ENCODE peak calls at places on chromosome 16, in four cellular contexts. One of them, this sample, is unnamed.

GRCh38 chr16:86313631-86314030 is 196.7 kb upstream of the FOXF1 start:
- DNase-seq in cardiac muscle cell: no peak
- DNase-seq in GM23338: no peak
- DNase-seq in H7: no peak
- DNase-seq in this sample: peak; percentile 78

GRCh38 chr16:88442811-88443576 is 10.1 kb upstream of the ZFPM1 start:
- DNase-seq in cardiac muscle cell: peak; percentile 75
- DNase-seq in GM23338: peak; percentile 84
- DNase-seq in H7: peak; percentile 99
- DNase-seq in this sample: peak; percentile 78

GRCh38 chr16:63789603-63790002 is 1332.3 kb downstream of the CDH11 start:
- DNase-seq in cardiac muscle cell: peak; percentile 23
- DNase-seq in GM23338: peak; percentile 36
- DNase-seq in H7: no peak
- DNase-seq in this sample: peak; percentile 42

GRCh38 chr16:4687946-4688673 is 5.3 kb upstream of the NUDT16L1 start:
- DNase-seq in cardiac muscle cell: no peak
- DNase-seq in GM23338: no peak
- DNase-seq in H7: no peak
- DNase-seq in this sample: no peak

GRCh38 chr16:8489580-8489979 is 100.7 kb downstream of the TMEM114 start:
- DNase-seq in cardiac muscle cell: no peak
- DNase-seq in GM23338: no peak
- DNase-seq in H7: no peak
- DNase-seq in this sample: no peak

GRCh38 chr16:30984669-30985400 is at the start of gene HSD3B7:
- DNase-seq in cardiac muscle cell: peak; percentile 85
- DNase-seq in GM23338: peak; percentile 95
- DNase-seq in H7: peak; percentile 99
- DNase-seq in this sample: peak; percentile 91

GRCh38 chr16:20598832-20599469 is 22.8 kb upstream of the ACSM2B start:
- DNase-seq in cardiac muscle cell: no peak
- DNase-seq in GM23338: peak; percentile 47
- DNase-seq in H7: no peak
- DNase-seq in this sample: peak; percentile 26

GRCh38 chr16:81462683-81463082 is 18.1 kb downstream of the CMIP start:
- DNase-seq in cardiac muscle cell: no peak
- DNase-seq in GM23338: no peak
- DNase-seq in H7: no peak
- DNase-seq in this sample: no peak

GRCh38 chr16:83441523-83441922 is 366.3 kb upstream of the HSBP1 start:
- DNase-seq in cardiac muscle cell: no peak
- DNase-seq in GM23338: no peak
- DNase-seq in H7: no peak
- DNase-seq in this sample: no peak

GRCh38 chr16:86668136-86668535 is 89.8 kb downstream of the FOXL1 start:
- DNase-seq in cardiac muscle cell: peak; percentile 66
- DNase-seq in GM23338: peak; percentile 62
- DNase-seq in H7: peak; percentile 57
- DNase-seq in this sample: peak; percentile 83

GRCh38 chr16:8990445-8990844 is 26.7 kb upstream of the USP7 start:
- DNase-seq in cardiac muscle cell: no peak
- DNase-seq in GM23338: peak; percentile 39
- DNase-seq in H7: peak; percentile 18
- DNase-seq in this sample: no peak

GRCh38 chr16:87966685-87967185 is 15.5 kb downstream of the BANP start:
- DNase-seq in cardiac muscle cell: no peak
- DNase-seq in GM23338: no peak
- DNase-seq in H7: peak; percentile 70
- DNase-seq in this sample: no peak

GRCh38 chr16:69937465-69937951 is 13.6 kb upstream of the CLEC18A start:
- DNase-seq in cardiac muscle cell: no peak
- DNase-seq in GM23338: peak; percentile 59
- DNase-seq in H7: peak; percentile 80
- DNase-seq in this sample: peak; percentile 41

GRCh38 chr16:88722784-88723506 is 16.6 kb downstream of the CTU2 start:
- DNase-seq in cardiac muscle cell: no peak
- DNase-seq in GM23338: peak; percentile 46
- DNase-seq in H7: peak; percentile 83
- DNase-seq in this sample: no peak

GRCh38 chr16:46650224-46650623 is 29.0 kb upstream of the SHCBP1 start:
- DNase-seq in cardiac muscle cell: peak; percentile 52
- DNase-seq in GM23338: no peak
- DNase-seq in H7: no peak
- DNase-seq in this sample: peak; percentile 25

GRCh38 chr16:81266680-81267095 is 28.2 kb downstream of the BCO1 start:
- DNase-seq in cardiac muscle cell: peak; percentile 5
- DNase-seq in GM23338: no peak
- DNase-seq in H7: no peak
- DNase-seq in this sample: no peak

GRCh38 chr16:48395375-48395774 is 10.2 kb upstream of the SIAH1 start:
- DNase-seq in cardiac muscle cell: no peak
- DNase-seq in GM23338: no peak
- DNase-seq in H7: no peak
- DNase-seq in this sample: no peak

GRCh38 chr16:28951410-28951943 is 740 bp downstream of the NFATC2IP start:
- DNase-seq in cardiac muscle cell: no peak
- DNase-seq in GM23338: peak; percentile 42
- DNase-seq in H7: no peak
- DNase-seq in this sample: peak; percentile 22

GRCh38 chr16:19008245-19008644 is 24.5 kb downstream of the TMC7 start:
- DNase-seq in cardiac muscle cell: peak; percentile 73
- DNase-seq in GM23338: no peak
- DNase-seq in H7: no peak
- DNase-seq in this sample: peak; percentile 7

GRCh38 chr16:49283376-49284049 is 1.9 kb upstream of the CBLN1 start:
- DNase-seq in cardiac muscle cell: no peak
- DNase-seq in GM23338: no peak
- DNase-seq in H7: peak; percentile 39
- DNase-seq in this sample: peak; percentile 21

GRCh38 chr16:86931410-86931941 is 353.1 kb downstream of the FOXL1 start:
- DNase-seq in cardiac muscle cell: peak; percentile 93
- DNase-seq in GM23338: peak; percentile 29
- DNase-seq in H7: peak; percentile 65
- DNase-seq in this sample: peak; percentile 48

GRCh38 chr16:86100205-86101134 is 201.5 kb downstream of the IRF8 start:
- DNase-seq in cardiac muscle cell: peak; percentile 43
- DNase-seq in GM23338: no peak
- DNase-seq in H7: no peak
- DNase-seq in this sample: peak; percentile 33

GRCh38 chr16:69448470-69449193 is 24.2 kb downstream of the CYB5B start:
- DNase-seq in cardiac muscle cell: peak; percentile 73
- DNase-seq in GM23338: no peak
- DNase-seq in H7: no peak
- DNase-seq in this sample: no peak

GRCh38 chr16:70331588-70332358 is 14.9 kb upstream of the DDX19A start:
- DNase-seq in cardiac muscle cell: peak; percentile 16
- DNase-seq in GM23338: peak; percentile 48
- DNase-seq in H7: peak; percentile 58
- DNase-seq in this sample: peak; percentile 19

GRCh38 chr16:24221219-24221618 is 34.9 kb upstream of the CACNG3 start:
- DNase-seq in cardiac muscle cell: no peak
- DNase-seq in GM23338: no peak
- DNase-seq in H7: no peak
- DNase-seq in this sample: no peak

This sample was measured in mesendoderm.